ENCODE peak calls at places on chromosomes 4 and X, in seven cellular contexts. F, P, X, N, G, T and V are unnamed samples.

GRCh38 chrX:16612257-16612987 is 37.5 kb upstream of the S100G start:
- DNase-seq in N (no peak), F (no peak), X (no peak), G (no peak), P (no peak), T (no peak), V (no peak)

GRCh38 chrX:71095033-71095432 is 618 bp upstream of the FOXO4 start:
- DNase-seq in T (no peak), F (no peak), N (no peak), G (no peak), P (no peak), X (no peak), V (no peak)

GRCh38 chr4:66863481-66863880 is 681.8 kb downstream of the CENPC start:
- DNase-seq in T (no peak), G (no peak), P (no peak), X (no peak), N (no peak), F (no peak), V (no peak)

GRCh38 chr4:171924761-171925376 is 111.7 kb downstream of the GALNTL6 start:
- DNase-seq in N (no peak), T (no peak), G (no peak), F (no peak), P (no peak), X (no peak), V (no peak)

GRCh38 chr4:61397174-61397573 is 197.0 kb downstream of the ADGRL3 start:
- DNase-seq in G (no peak), P (no peak), N (no peak), X (no peak), T (no peak), F (peak; percentile 59), V (no peak)

GRCh38 chr4:184541918-184542317 is 67.6 kb upstream of the IRF2 start:
- DNase-seq in N (no peak), G (no peak), F (no peak), X (no peak), P (no peak), T (no peak), V (no peak)

GRCh38 chr4:165326831-165327210 is 648 bp upstream of the MSMO1 start:
- DNase-seq in X (peak; percentile 43), N (no peak), T (no peak), P (no peak), G (peak; percentile 83), F (no peak), V (peak; percentile 31)

GRCh38 chr4:146998157-146998556 is 52.5 kb upstream of the TTC29 start:
- DNase-seq in P (no peak), F (no peak), T (no peak), X (no peak), G (no peak), N (no peak), V (no peak)

GRCh38 chrX:40827331-40827730 is 92.0 kb upstream of the MED14 start:
- DNase-seq in T (no peak), N (no peak), P (no peak), X (no peak), G (no peak), F (no peak), V (no peak)

GRCh38 chr4:187478292-187479205 is 517.0 kb upstream of the ZFP42 start:
- DNase-seq in F (peak; percentile 65), G (no peak), P (no peak), X (no peak), T (no peak), N (no peak), V (no peak)

GRCh38 chr4:144599621-144600020 is 46.3 kb upstream of the HHIP start:
- DNase-seq in G (no peak), P (no peak), F (peak; percentile 22), X (no peak), T (no peak), N (no peak), V (no peak)

GRCh38 chr4:76729991-76730390 is 168.0 kb downstream of the SOWAHB start:
- DNase-seq in N (no peak), F (no peak), P (no peak), X (no peak), G (no peak), T (no peak), V (no peak)

GRCh38 chrX:6614516-6614915 is 79.6 kb upstream of the VCX3A start:
- DNase-seq in X (no peak), P (no peak), N (no peak), F (no peak), T (no peak), G (no peak), V (no peak)

GRCh38 chrX:69063486-69063885 is 101.8 kb downstream of the PJA1 start:
- DNase-seq in G (no peak), X (no peak), P (no peak), F (no peak), N (no peak), T (no peak), V (no peak)

GRCh38 chrX:23937100-23937499 is 29.3 kb downstream of the CXorf58 start:
- DNase-seq in N (no peak), X (no peak), F (peak; percentile 30), T (no peak), P (no peak), G (no peak), V (no peak)

GRCh38 chr4:6768539-6768905 is 14.0 kb upstream of the KIAA0232 start:
- DNase-seq in P (no peak), N (no peak), F (peak; percentile 50), X (no peak), G (peak; percentile 77), T (peak; percentile 67), V (no peak)